ENCODE peak calls at places on chromosomes 1 and 21, in eight cellular contexts. K is activated CD4-positive, alpha-beta T cell treated with anti-CD3 and anti-CD28 coated beads for 24 hours; R is mucosa of gallbladder; A is Right ventricle myocardium superior; I is activated T-helper 9 cell treated with anti-CD3 and anti-CD28 coated beads, Interleukin-2, amount 50 U/mL, for 16 hours; J is coronary artery; T is naive thymus-derived CD8-positive, alpha-beta T cell; O is ureter. E is an unnamed sample.

GRCh38 chr1:95084317-95085176 is 11.8 kb upstream of the ALG14 start:
- DNase-seq in A (no peak), I (no peak), K (no peak), R (no peak), T (peak; percentile 31), O (no peak), J (no peak), E (no peak)

GRCh38 chr1:218201004-218201403 is 84.1 kb upstream of the RRP15 start:
- DNase-seq in I (no peak), T (no peak), A (no peak), O (no peak), K (no peak), R (no peak), J (no peak), E (no peak)

GRCh38 chr1:42334240-42335049 is 590 bp downstream of the FOXJ3 start:
- DNase-seq in K (peak; percentile 18), A (peak; percentile 63), O (peak; percentile 50), I (no peak), J (peak; percentile 78), R (peak; percentile 33), T (no peak), E (peak; percentile 74)

GRCh38 chr1:230077011-230077410 is 10.0 kb downstream of the GALNT2 start:
- DNase-seq in I (no peak), J (no peak), R (no peak), K (no peak), T (no peak), O (no peak), A (no peak), E (no peak)

GRCh38 chr1:181089017-181089776 is 697 bp downstream of the IER5 start:
- DNase-seq in K (no peak), R (no peak), O (no peak), I (no peak), A (peak; percentile 47), T (no peak), J (no peak), E (no peak)

GRCh38 chr1:214551436-214552173 is at the start of gene PTPN14:
- DNase-seq in R (peak; percentile 91), I (no peak), T (no peak), A (peak; percentile 92), J (peak; percentile 94), O (peak; percentile 85), K (no peak), E (peak; percentile 89)

GRCh38 chr1:30652151-30652915 is 71.1 kb downstream of the MATN1 start:
- DNase-seq in O (no peak), A (no peak), R (no peak), T (no peak), J (no peak), I (no peak), K (no peak), E (no peak)

GRCh38 chr1:235087906-235088305 is 40.7 kb downstream of the TOMM20 start:
- DNase-seq in A (no peak), J (no peak), K (no peak), R (no peak), O (no peak), T (no peak), I (no peak), E (no peak)

GRCh38 chr1:153422450-153423068 is 6.2 kb downstream of the S100A7A start:
- DNase-seq in T (peak; percentile 61), O (peak; percentile 70), A (peak; percentile 75), I (peak; percentile 45), R (peak; percentile 77), J (peak; percentile 61), K (peak; percentile 43), E (no peak)

GRCh38 chr1:234915923-234916675 is 212.5 kb downstream of the TOMM20 start:
- DNase-seq in A (peak; percentile 53), T (no peak), J (no peak), O (no peak), K (no peak), I (no peak), R (no peak), E (no peak)

GRCh38 chr1:170630977-170631376 is 33.0 kb upstream of the PRRX1 start:
- DNase-seq in K (no peak), O (no peak), T (no peak), J (no peak), R (no peak), I (no peak), A (no peak), E (no peak)

GRCh38 chr1:1959459-1959839 is 40.4 kb upstream of the TMEM52 start:
- DNase-seq in J (no peak), O (no peak), A (no peak), K (no peak), R (no peak), I (no peak), T (no peak), E (no peak)

GRCh38 chr1:201775380-201775779 is 53.6 kb upstream of the IPO9 start:
- DNase-seq in R (no peak), O (no peak), J (no peak), A (no peak), T (no peak), K (no peak), I (no peak), E (no peak)

GRCh38 chr1:89705901-89706699 is 73.2 kb downstream of the LRRC8C start:
- DNase-seq in O (no peak), J (no peak), I (no peak), A (no peak), R (no peak), T (no peak), K (no peak), E (no peak)

GRCh38 chr1:28343405-28343804 is 14.6 kb downstream of the MED18 start:
- DNase-seq in R (no peak), A (no peak), J (no peak), T (no peak), O (no peak), K (no peak), I (no peak), E (no peak)

GRCh38 chr1:75519626-75520025 is 91.3 kb downstream of the SLC44A5 start:
- DNase-seq in T (no peak), R (no peak), J (no peak), A (no peak), O (no peak), K (no peak), I (no peak), E (no peak)

GRCh38 chr1:65067491-65068201 is 80.4 kb upstream of the AK4 start:
- DNase-seq in T (peak; percentile 65), K (peak; percentile 23), J (peak; percentile 84), O (peak; percentile 81), R (peak; percentile 82), A (peak; percentile 79), I (peak; percentile 29), E (peak; percentile 73)

GRCh38 chr1:61400131-61400530 is 317.8 kb downstream of the NFIA start:
- DNase-seq in J (no peak), O (no peak), A (no peak), T (no peak), R (no peak), K (no peak), I (no peak), E (no peak)

GRCh38 chr1:204602871-204603542 is 82.5 kb downstream of the LRRN2 start:
- DNase-seq in T (no peak), R (no peak), O (no peak), K (no peak), J (no peak), A (no peak), I (no peak), E (no peak)

GRCh38 chr1:207047529-207047928 is 3.5 kb downstream of the YOD1 start:
- DNase-seq in R (no peak), J (no peak), T (no peak), A (no peak), K (no peak), I (no peak), O (no peak), E (no peak)

GRCh38 chr1:19083081-19083480 is 126.6 kb upstream of the IFFO2 start:
- DNase-seq in O (no peak), R (peak; percentile 65), I (no peak), T (no peak), J (no peak), A (no peak), K (no peak), E (no peak)

GRCh38 chr1:4428711-4429110 is 225.7 kb upstream of the AJAP1 start:
- DNase-seq in O (no peak), A (no peak), T (no peak), I (no peak), R (no peak), K (no peak), J (no peak), E (no peak)

GRCh38 chr1:42739753-42740700 is at the start of gene CLDN19:
- DNase-seq in O (no peak), J (no peak), A (no peak), I (no peak), R (no peak), K (no peak), T (no peak), E (no peak)

GRCh38 chr1:154992721-154993571 is 440 bp upstream of the LENEP start:
- DNase-seq in T (no peak), I (no peak), O (no peak), R (no peak), J (no peak), K (no peak), A (no peak), E (no peak)

GRCh38 chr21:39022035-39022900 is 161.0 kb downstream of the PSMG1 start:
- DNase-seq in J (no peak), K (no peak), I (no peak), T (no peak), A (no peak), O (no peak), R (no peak), E (no peak)

GRCh38 chr1:160681067-160681890 is 30.3 kb downstream of the CD48 start:
- DNase-seq in J (no peak), A (peak; percentile 83), T (peak; percentile 85), K (peak; percentile 76), R (peak; percentile 55), I (peak; percentile 75), O (peak; percentile 67), E (no peak)

GRCh38 chr21:26849428-26850115 is 4.4 kb upstream of the ADAMTS1 start:
- DNase-seq in A (no peak), O (no peak), R (no peak), K (no peak), I (no peak), J (no peak), T (no peak), E (no peak)

GRCh38 chr21:43667191-43667904 is 8.0 kb downstream of the RRP1B start:
- DNase-seq in K (no peak), R (no peak), O (no peak), A (no peak), J (no peak), T (no peak), I (no peak), E (no peak)

GRCh38 chr1:43952731-43953350 is 6.1 kb downstream of the IPO13 start:
- DNase-seq in R (no peak), J (no peak), T (no peak), O (no peak), K (no peak), A (no peak), I (no peak), E (no peak)

GRCh38 chr1:5727871-5728643 is 264.2 kb downstream of the NPHP4 start:
- DNase-seq in J (no peak), K (no peak), T (no peak), A (peak; percentile 4), I (no peak), R (no peak), O (no peak), E (no peak)

GRCh38 chr1:1187938-1188337 is 14.3 kb downstream of the TTLL10 start:
- DNase-seq in J (no peak), K (no peak), T (no peak), I (no peak), A (no peak), O (no peak), R (no peak), E (no peak)

GRCh38 chr1:29136463-29136915 is 12.8 kb upstream of the TMEM200B start:
- DNase-seq in K (no peak), I (no peak), J (no peak), O (no peak), R (no peak), T (no peak), A (no peak), E (no peak)

GRCh38 chr1:156627313-156627880 is 8.2 kb downstream of the HAPLN2 start:
- DNase-seq in I (no peak), A (no peak), K (no peak), O (no peak), R (no peak), J (no peak), T (peak; percentile 30), E (no peak)

GRCh38 chr1:81186271-81186670 is 614.5 kb upstream of the ADGRL2 start:
- DNase-seq in I (no peak), K (no peak), R (no peak), O (no peak), J (no peak), T (no peak), A (no peak), E (no peak)

E was measured in type B pancreatic cell.